ENCODE peak calls at places on chromosomes 4 and X, in six cellular contexts. W is colonic mucosa, A is aorta, K is sigmoid colon, B is psoas muscle, T is ascending aorta. J is an unnamed sample. For H3K36me3 and H3K4me1, the result is how much of the 10 kb centered on the place peaks cover.

GRCh38 chrX:85590638-85591037 is 211.2 kb upstream of the POF1B start:
- DNase-seq in W (no peak), A (no peak), K (no peak), B (no peak), T (no peak), J (no peak)

GRCh38 chrX:13646154-13646549 is 6.8 kb upstream of the TCEANC start:
- DNase-seq in W (peak), A (peak), K (peak), B (peak), T (peak), J (peak)

GRCh38 chr4:96916731-96917130 is 1076.8 kb downstream of the PDHA2 start:
- DNase-seq in W (no peak), A (no peak), K (no peak), B (no peak), T (no peak), J (no peak)

GRCh38 chrX:107716045-107716684 is 59.4 kb downstream of the TSC22D3 start:
- DNase-seq in W (no peak), A (peak), K (no peak), B (no peak), T (peak), J (peak)

GRCh38 chrX:23548164-23548563 is 119.1 kb upstream of the PRDX4 start:
- DNase-seq in W (no peak), A (no peak), K (no peak), B (no peak), T (no peak), J (no peak)

GRCh38 chrX:10052906-10053625 is 85.9 kb downstream of the CLDN34 start:
- DNase-seq in W (no peak), A (peak), K (no peak), B (no peak), T (no peak), J (no peak)

GRCh38 chr4:124530464-124531077 is 182.0 kb downstream of the ANKRD50 start:
- DNase-seq in W (no peak), A (no peak), K (no peak), B (no peak), T (no peak), J (no peak)

GRCh38 chrX:40012800-40013682 is 84.7 kb downstream of the BCOR start:
- DNase-seq in W (peak), A (peak), K (peak), B (peak), T (peak), J (peak)

GRCh38 chr4:77618383-77619241 is 13.0 kb downstream of the CXCL13 start:
- DNase-seq in W (peak), A (no peak), K (peak), B (peak), T (peak), J (peak)

GRCh38 chr4:155548173-155548572 is 118.5 kb upstream of the GUCY1A1 start:
- DNase-seq in W (no peak), A (no peak), K (no peak), B (no peak), T (no peak), J (no peak)

GRCh38 chr4:109752545-109752944 is 22.7 kb upstream of the PLA2G12A start:
- DNase-seq in W (no peak), A (no peak), K (no peak), B (no peak), T (no peak), J (no peak)

GRCh38 chrX:152824841-152825374 is 5.6 kb downstream of the CETN2 start:
- DNase-seq in W (no peak), A (no peak), K (no peak), B (no peak), T (no peak), J (no peak)

GRCh38 chrX:123083924-123084323 is 100.2 kb upstream of the GRIA3 start:
- DNase-seq in W (no peak), A (no peak), K (no peak), B (no peak), T (no peak), J (no peak)

GRCh38 chr4:26583865-26584652 is at the start of gene TBC1D19:
- DNase-seq in W (peak), A (peak), K (peak), B (peak), T (peak), J (peak)

GRCh38 chrX:134171661-134172587 is 65.1 kb upstream of the CCDC160 start:
- DNase-seq in W (no peak), A (peak), K (no peak), B (peak), T (no peak), J (peak)

GRCh38 chr4:157048248-157048647 is 27.7 kb upstream of the GLRB start:
- DNase-seq in W (no peak), A (no peak), K (peak), B (peak), T (no peak), J (no peak)

GRCh38 chr4:15779336-15779735 is 1.2 kb downstream of the CD38 start:
- DNase-seq in W (peak), A (peak), K (peak), B (peak), T (peak), J (no peak)

GRCh38 chr4:1246901-1247810 is 1.8 kb downstream of the CTBP1 start:
- DNase-seq in W (no peak), A (peak), K (peak), B (peak), T (peak), J (no peak)

GRCh38 chrX:65706041-65706828 is 38.8 kb downstream of the MSN start:
- DNase-seq in W (no peak), A (peak), K (no peak), B (peak), T (peak), J (peak)

GRCh38 chr4:7785017-7785416 is 154.6 kb downstream of the AFAP1 start:
- DNase-seq in W (no peak), A (peak), K (peak), B (no peak), T (no peak), J (no peak)

GRCh38 chr4:57191523-57192034 is 81.4 kb upstream of the IGFBP7 start:
- DNase-seq in W (peak), A (no peak), K (peak), B (no peak), T (no peak), J (no peak)

GRCh38 chrX:29948653-29949052 is 266.7 kb upstream of the MAGEB2 start:
- DNase-seq in W (no peak), A (no peak), K (no peak), B (no peak), T (no peak), J (no peak)

GRCh38 chr4:1771555-1772305 is 21.4 kb upstream of the FGFR3 start:
- DNase-seq in W (no peak), A (no peak), K (no peak), B (no peak), T (no peak), J (no peak)

GRCh38 chr4:140829825-140830224 is 73.6 kb upstream of the TBC1D9 start:
- DNase-seq in W (no peak), A (no peak), K (no peak), B (no peak), T (no peak), J (no peak)

GRCh38 chr4:7434766-7435150 is at the start of gene PSAPL1:
- DNase-seq in W (peak), A (no peak), K (no peak), B (no peak), T (no peak), J (no peak)

GRCh38 chrX:119398974-119399771 is at the start of gene SLC25A43:
- DNase-seq in W (peak), A (peak), K (peak), B (peak), T (no peak), J (peak)

GRCh38 chrX:98380556-98380955 is 1496.8 kb downstream of the RPA4 start:
- DNase-seq in W (no peak), A (no peak), K (no peak), B (no peak), T (no peak), J (no peak)

DNA sequence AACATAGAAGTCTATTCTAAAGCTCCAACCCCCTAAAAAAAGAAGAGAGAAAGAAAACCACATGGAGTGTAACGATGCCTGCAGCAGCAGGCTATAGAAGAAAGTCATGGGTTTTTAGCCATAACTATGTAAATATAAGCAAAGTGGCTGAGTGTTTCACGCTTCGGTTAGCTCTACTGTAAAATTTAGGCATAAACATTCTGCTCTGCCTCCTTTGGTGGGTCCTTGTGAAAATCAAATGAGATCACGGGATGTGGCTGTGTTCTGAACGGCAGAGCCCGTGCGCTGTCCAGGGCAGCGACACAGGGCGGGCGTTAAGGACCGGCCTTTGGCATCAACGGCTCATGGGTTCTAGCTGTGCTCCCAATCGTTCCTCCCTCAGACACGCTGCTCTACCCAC is 78.3 kb downstream of the IRF2 start:
- DNase-seq in W (no peak), A (no peak), K (no peak), B (no peak), T (peak), J (no peak)
- H3K36me3 ChIP-seq in W (under half), A (under half), K (under half), B (half or more), T (under half), J (half or more)

DNA sequence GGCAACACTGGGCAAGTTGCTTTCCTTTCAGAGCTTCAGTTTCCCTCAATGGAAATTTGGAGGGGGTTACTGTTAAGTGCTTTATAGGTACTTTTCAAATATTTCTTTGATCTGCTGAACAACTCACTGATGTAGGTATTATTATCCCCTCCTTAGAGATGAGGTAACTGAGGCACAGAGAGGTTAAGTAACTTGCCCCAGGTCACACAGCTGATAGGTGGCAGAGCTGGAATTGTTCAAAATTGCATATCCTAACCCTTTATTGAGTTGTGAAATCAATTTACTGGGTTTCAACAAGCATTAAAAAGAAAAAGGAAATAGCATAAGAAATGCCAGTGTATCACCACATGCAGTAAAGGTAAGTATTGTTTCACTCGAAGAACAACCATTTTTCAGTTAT is 6.6 kb downstream of the PPP1R3F start:
- DNase-seq in W (no peak), A (no peak), K (peak), B (no peak), T (no peak), J (no peak)
- H3K4me1 ChIP-seq in W (under half), A (under half), K (under half), B (under half), T (under half), J (half or more)

DNA sequence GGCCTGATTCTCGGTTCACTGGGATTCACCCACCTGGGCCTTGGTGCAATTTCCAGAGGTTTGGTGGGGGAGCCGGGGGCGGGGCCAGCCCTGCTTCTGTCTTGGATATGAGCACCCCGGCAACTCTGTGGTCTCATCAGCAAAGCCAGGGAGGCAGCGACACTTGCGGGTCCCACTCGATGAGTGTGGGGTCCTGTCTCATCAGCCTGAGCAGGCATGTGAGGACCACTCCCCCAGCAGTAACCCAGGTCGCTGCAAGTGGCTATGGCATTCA is 19.0 kb downstream of the ADRA2C start:
- DNase-seq in W (no peak), A (no peak), K (no peak), B (no peak), T (no peak), J (no peak)
- H3K36me3 ChIP-seq in W (under half), A (under half), K (under half), B (under half), T (under half), J (under half)

DNA sequence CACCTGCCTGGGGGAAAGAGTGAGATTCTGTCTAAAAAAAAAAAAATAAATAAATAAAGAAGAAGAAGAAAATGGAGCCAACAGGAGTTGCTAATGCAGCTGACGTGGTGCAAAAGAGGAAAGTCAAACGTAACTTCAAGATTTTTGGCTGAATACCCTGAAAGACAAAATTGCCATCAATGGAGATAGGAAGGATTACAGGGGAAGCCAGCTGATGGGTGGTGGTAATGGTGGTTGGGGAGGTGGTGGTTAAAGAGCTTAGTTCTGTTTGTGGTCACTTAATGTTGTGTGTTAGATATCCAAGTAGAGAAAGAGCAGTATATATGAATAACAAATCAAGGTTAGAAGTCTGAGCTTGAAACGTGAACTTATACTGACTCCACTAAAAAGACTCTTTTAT is 225.4 kb downstream of the ARHGAP24 start:
- DNase-seq in W (no peak), A (no peak), K (no peak), B (no peak), T (no peak), J (no peak)
- H3K4me1 ChIP-seq in W (under half), A (under half), K (under half), B (under half), T (under half), J (under half)

GRCh38 chrX:105051364-105051763 is 169.1 kb downstream of the TEX13A start:
- DNase-seq in W (no peak), A (peak), K (no peak), B (no peak), T (no peak), J (no peak)

GRCh38 chrX:105050921-105051320 is 169.6 kb downstream of the TEX13A start:
- DNase-seq in W (no peak), A (no peak), K (no peak), B (no peak), T (no peak), J (no peak)
- H3K36me3 ChIP-seq in W (under half), A (under half), K (under half), B (under half), T (under half), J (under half)

GRCh38 chr4:152974732-152975614 is 38.9 kb downstream of the FHDC1 start:
- DNase-seq in W (no peak), A (no peak), K (no peak), B (no peak), T (no peak), J (no peak)

GRCh38 chr4:152972821-152973613 is 36.9 kb downstream of the FHDC1 start:
- DNase-seq in W (no peak), A (no peak), K (no peak), B (peak), T (no peak), J (no peak)

GRCh38 chr4:152973614-152974200 is 37.6 kb downstream of the FHDC1 start:
- DNase-seq in W (no peak), A (no peak), K (no peak), B (no peak), T (no peak), J (no peak)

GRCh38 chr4:152975615-152976465 is 39.7 kb downstream of the FHDC1 start:
- DNase-seq in W (no peak), A (no peak), K (no peak), B (no peak), T (no peak), J (no peak)

DNA sequence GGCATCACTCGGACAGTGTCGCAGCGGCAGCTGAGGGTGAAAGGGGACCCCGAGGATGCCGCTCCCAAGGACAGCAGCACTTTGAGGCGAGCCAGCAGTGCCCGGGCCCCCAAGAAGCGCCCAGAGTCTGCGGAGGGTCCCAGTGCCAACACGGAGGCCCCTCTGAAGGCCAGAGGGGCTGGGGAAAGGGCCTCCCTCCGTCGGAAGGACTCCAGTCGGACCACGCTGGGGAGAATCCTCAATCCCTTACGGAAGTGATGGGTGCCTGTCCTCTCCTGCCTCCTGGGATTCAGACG is 40.3 kb downstream of the FHDC1 start:
- DNase-seq in W (no peak), A (no peak), K (no peak), B (no peak), T (peak), J (no peak)
- H3K4me1 ChIP-seq in W (under half), A (under half), K (under half), B (under half), T (under half), J (under half)

DNA sequence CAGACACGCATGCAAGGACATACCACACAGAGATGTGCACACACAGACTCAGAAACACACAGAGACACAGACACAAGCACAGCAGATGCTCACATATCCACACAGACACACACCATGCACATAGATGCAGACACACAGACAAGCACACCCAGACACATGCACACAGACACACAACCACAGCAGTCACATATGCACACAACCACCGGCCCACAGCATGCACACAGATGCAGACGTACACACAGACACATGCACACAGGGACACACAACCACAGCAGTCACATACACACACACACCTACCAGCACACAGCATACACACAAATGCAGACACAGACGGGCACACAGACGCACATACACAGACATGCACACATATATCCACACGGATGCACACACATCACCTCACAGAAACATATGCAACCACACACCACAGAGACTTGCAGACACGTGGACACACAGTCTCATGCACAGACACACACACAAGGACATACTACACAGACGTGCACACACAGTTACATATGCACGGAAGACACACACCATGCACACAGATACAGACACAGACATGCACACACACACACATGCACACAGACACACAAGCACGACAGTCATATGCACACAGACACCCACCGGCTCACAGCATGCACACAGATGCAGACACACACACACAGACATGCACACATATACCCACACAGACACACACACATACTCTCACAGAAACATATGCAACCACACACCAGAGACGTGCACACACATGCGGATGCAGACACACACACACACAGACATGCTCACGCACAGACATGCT is 25.2 kb upstream of the SLC25A6 start:
- DNase-seq in W (no peak), A (peak), K (peak), B (no peak), T (no peak), J (no peak)
- H3K36me3 ChIP-seq in W (under half), A (under half), K (under half), B (under half), T (under half), J (under half)

GRCh38 chr4:3363411-3364141 is 70.8 kb downstream of the RGS12 start:
- DNase-seq in W (no peak), A (no peak), K (peak), B (no peak), T (no peak), J (no peak)
- H3K4me1 ChIP-seq in W (under half), A (under half), K (under half), B (under half), T (under half), J (under half)

GRCh38 chr4:76127754-76128153 is 20.4 kb downstream of the NUP54 start:
- DNase-seq in W (no peak), A (no peak), K (no peak), B (no peak), T (no peak), J (no peak)
- H3K36me3 ChIP-seq in W (under half), A (under half), K (under half), B (half or more), T (under half), J (under half)

J was measured in CD8-positive, alpha-beta memory T cell.